ENCODE peak calls at places on chromosome 16, in seven cellular contexts. Y is body of pancreas; M is right lobe of liver; B is Panc1; N is H9; P is CD4-positive, alpha-beta memory T cell; E is MM.1S. J is an unnamed sample. For H3K4me1 and H3K27me3, the result is how much of the 10 kb centered on the place peaks cover.

GRCh38 chr16:30633526-30633925 is 17.2 kb upstream of the PRR14 start:
- DNase-seq in M (no peak), E (no peak), P (no peak), N (no peak), B (no peak), Y (no peak), J (no peak)

GRCh38 chr16:53866520-53866919 is 162.6 kb downstream of the FTO start:
- DNase-seq in Y (no peak), M (no peak), P (no peak), N (no peak), B (no peak), E (no peak), J (no peak)

GRCh38 chr16:7350801-7351200 is 18.2 kb downstream of the RBFOX1 start:
- DNase-seq in Y (no peak), B (no peak), N (no peak), E (no peak), P (no peak), M (no peak), J (no peak)

GRCh38 chr16:80993293-80993691 is 13.4 kb downstream of the CMC2 start:
- DNase-seq in M (no peak), N (no peak), Y (peak), E (no peak), P (no peak), B (no peak), J (no peak)

GRCh38 chr16:11497851-11498289 is 88.8 kb downstream of the LITAF start:
- DNase-seq in B (peak), N (no peak), M (no peak), P (no peak), E (no peak), Y (no peak), J (peak)

GRCh38 chr16:84986102-84986501 is 25.2 kb downstream of the ZDHHC7 start:
- DNase-seq in P (no peak), Y (no peak), N (no peak), M (no peak), E (no peak), B (no peak), J (no peak)

GRCh38 chr16:22325598-22326368 is 28.6 kb downstream of the POLR3E start:
- DNase-seq in N (no peak), P (no peak), Y (no peak), B (no peak), E (no peak), M (no peak), J (no peak)

GRCh38 chr16:154223-155030 is 2.0 kb downstream of the HBZ start:
- DNase-seq in B (no peak), E (no peak), N (peak), Y (peak), P (no peak), M (peak), J (peak)

GRCh38 chr16:84985079-84986065 is 26.0 kb downstream of the ZDHHC7 start:
- DNase-seq in B (no peak), Y (no peak), M (no peak), E (no peak), P (no peak), N (no peak), J (no peak)

GRCh38 chr16:55116165-55116894 is 185.7 kb downstream of the IRX5 start:
- DNase-seq in N (no peak), B (no peak), Y (no peak), E (no peak), P (no peak), M (no peak), J (no peak)

GRCh38 chr16:58733248-58733670 is 857 bp downstream of the GOT2 start:
- DNase-seq in Y (peak), E (no peak), P (no peak), N (no peak), B (no peak), M (no peak), J (no peak)

GRCh38 chr16:66682271-66682670 is 14.3 kb downstream of the CMTM4 start:
- DNase-seq in B (no peak), N (no peak), E (no peak), Y (no peak), M (no peak), P (no peak), J (no peak)

GRCh38 chr16:27314161-27314723 is 468 bp downstream of the IL4R start:
- DNase-seq in B (no peak), Y (peak), M (peak), N (no peak), P (peak), E (no peak), J (peak)

GRCh38 chr16:24736758-24737157 is 7.3 kb downstream of the TNRC6A start:
- DNase-seq in Y (no peak), B (no peak), N (no peak), P (no peak), E (no peak), M (no peak), J (no peak)

GRCh38 chr16:24731722-24732419 is 2.4 kb downstream of the TNRC6A start:
- DNase-seq in M (peak), N (no peak), Y (peak), E (no peak), B (no peak), P (peak), J (no peak)

GRCh38 chr16:24737391-24737871 is 8.0 kb downstream of the TNRC6A start:
- DNase-seq in M (no peak), B (no peak), N (no peak), P (no peak), E (no peak), Y (no peak), J (no peak)

GRCh38 chr16:24730914-24731313 is 1.5 kb downstream of the TNRC6A start:
- DNase-seq in N (no peak), Y (no peak), M (no peak), P (no peak), E (no peak), B (no peak), J (no peak)

DNA sequence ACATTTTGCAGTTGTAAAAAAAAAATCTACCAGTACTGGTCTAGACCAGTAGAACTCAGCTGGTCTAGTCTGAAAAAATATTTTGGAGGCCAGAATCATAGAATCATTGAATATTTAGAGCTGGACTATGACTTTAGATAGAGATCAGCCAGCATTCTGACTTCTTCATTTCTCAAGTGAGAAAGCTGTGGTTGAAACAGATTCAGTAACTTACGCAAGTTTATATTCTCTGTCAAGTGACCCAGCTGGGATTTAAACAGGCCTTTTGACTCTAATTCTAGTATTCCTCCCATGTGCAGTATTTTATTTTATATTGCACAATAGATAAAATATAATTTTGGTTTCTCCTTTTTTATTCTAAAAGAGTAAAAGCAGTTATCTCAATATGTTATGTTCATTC is 4.9 kb downstream of the TNRC6A start:
- DNase-seq in M (no peak), E (no peak), B (no peak), N (no peak), Y (no peak), P (no peak), J (no peak)
- H3K4me1 ChIP-seq in M (under half), E (under half), B (half or more), N (under half), Y (half or more), P (half or more), J (under half)

GRCh38 chr16:56547120-56547948 is 17.5 kb upstream of the MT4 start:
- DNase-seq in M (no peak), B (no peak), P (no peak), E (peak), Y (no peak), N (peak), J (peak)

GRCh38 chr16:56554441-56554840 is 10.4 kb upstream of the MT4 start:
- DNase-seq in N (no peak), Y (no peak), B (no peak), M (no peak), E (no peak), P (no peak), J (no peak)

GRCh38 chr16:56551796-56552738 is 12.8 kb upstream of the MT4 start:
- DNase-seq in E (peak), N (no peak), B (no peak), M (peak), Y (peak), P (no peak), J (no peak)

GRCh38 chr16:56547949-56548567 is 16.8 kb upstream of the MT4 start:
- DNase-seq in E (no peak), P (no peak), Y (no peak), B (no peak), M (no peak), N (no peak), J (no peak)

DNA sequence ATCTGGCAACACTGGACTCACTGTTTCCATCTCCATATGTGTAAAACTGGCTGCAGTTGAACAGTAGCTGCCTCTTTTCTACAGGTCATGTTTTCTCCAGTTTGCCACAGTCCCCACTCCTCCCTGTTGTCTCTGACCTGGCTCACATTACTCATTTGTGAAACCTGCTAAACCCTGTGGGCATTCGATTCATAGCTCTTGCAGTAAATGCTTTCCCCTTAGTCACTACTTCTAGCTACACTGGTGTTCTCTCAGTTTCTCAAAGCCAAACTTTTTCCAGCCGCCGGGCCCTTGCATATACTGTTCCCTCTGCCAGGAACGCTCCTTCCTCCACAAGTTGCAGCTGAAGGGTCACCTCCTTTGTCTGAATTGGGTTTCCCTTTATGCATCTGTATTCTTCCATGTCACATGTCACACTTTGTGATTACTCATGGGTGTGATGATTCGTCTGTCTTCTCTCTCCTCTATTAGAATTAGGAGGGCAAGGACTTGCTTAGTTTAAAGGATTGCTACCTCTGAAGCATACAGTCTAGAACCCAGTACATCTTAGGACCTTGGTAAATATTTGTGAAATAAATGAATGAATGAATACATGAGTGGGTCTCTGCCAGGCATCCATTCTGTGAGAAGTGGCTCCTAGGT is 15.0 kb upstream of the MT4 start:
- DNase-seq in P (no peak), M (no peak), N (no peak), Y (no peak), B (no peak), E (no peak), J (no peak)
- H3K27me3 ChIP-seq in P (under half), M (under half), N (under half), Y (under half), B (under half), E (under half), J (under half)

GRCh38 chr16:86996081-86996480 is 321.1 kb downstream of the C16orf95 start:
- DNase-seq in N (no peak), P (no peak), Y (no peak), E (no peak), B (no peak), M (no peak), J (no peak)

GRCh38 chr16:86994215-86994614 is 323.0 kb downstream of the C16orf95 start:
- DNase-seq in M (no peak), Y (no peak), E (no peak), P (no peak), N (no peak), B (no peak), J (no peak)

GRCh38 chr16:86994651-86995171 is 322.5 kb downstream of the C16orf95 start:
- DNase-seq in E (no peak), N (no peak), Y (no peak), B (no peak), M (no peak), P (no peak), J (peak)

GRCh38 chr16:86997058-86997457 is 320.1 kb downstream of the C16orf95 start:
- DNase-seq in M (no peak), B (no peak), N (no peak), E (no peak), Y (no peak), P (no peak), J (no peak)

DNA sequence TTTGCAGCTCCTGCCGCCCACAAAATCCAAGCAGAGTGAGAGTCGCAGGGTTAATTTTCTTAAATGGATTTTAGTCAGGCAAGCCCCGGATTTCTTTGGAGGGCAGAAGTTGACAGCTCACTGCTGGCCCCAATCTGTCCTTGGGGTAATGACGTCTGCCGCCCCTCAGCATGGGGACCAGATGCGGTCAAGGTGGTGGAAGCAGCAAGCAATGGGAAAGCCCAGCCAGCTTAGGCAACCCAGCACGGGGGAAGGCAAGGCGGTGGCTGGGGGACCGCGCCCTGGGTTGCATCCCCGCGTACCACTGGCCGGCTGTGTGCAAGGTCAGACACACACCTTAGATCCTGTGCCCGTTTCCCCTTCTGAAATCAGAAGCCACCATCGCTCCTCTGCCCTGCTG is 321.7 kb downstream of the C16orf95 start:
- DNase-seq in P (no peak), N (no peak), M (no peak), B (no peak), E (no peak), Y (no peak), J (no peak)
- H3K27ac ChIP-seq in P (no peak), N (no peak), M (no peak), B (no peak), E (no peak), Y (no peak), J (no peak)

GRCh38 chr16:57107324-57107922 is 15.0 kb downstream of the CPNE2 start:
- DNase-seq in P (no peak), N (no peak), E (no peak), B (no peak), Y (no peak), M (no peak), J (no peak)

GRCh38 chr16:57110937-57111336 is 18.6 kb downstream of the CPNE2 start:
- DNase-seq in E (no peak), Y (no peak), M (no peak), B (no peak), N (no peak), P (no peak), J (no peak)

GRCh38 chr16:57108432-57108831 is 16.0 kb downstream of the CPNE2 start:
- DNase-seq in N (no peak), B (no peak), M (no peak), Y (no peak), P (no peak), E (no peak), J (no peak)

GRCh38 chr16:57111420-57111819 is 19.0 kb downstream of the CPNE2 start:
- DNase-seq in B (no peak), P (no peak), M (no peak), E (no peak), Y (no peak), N (no peak), J (no peak)

DNA sequence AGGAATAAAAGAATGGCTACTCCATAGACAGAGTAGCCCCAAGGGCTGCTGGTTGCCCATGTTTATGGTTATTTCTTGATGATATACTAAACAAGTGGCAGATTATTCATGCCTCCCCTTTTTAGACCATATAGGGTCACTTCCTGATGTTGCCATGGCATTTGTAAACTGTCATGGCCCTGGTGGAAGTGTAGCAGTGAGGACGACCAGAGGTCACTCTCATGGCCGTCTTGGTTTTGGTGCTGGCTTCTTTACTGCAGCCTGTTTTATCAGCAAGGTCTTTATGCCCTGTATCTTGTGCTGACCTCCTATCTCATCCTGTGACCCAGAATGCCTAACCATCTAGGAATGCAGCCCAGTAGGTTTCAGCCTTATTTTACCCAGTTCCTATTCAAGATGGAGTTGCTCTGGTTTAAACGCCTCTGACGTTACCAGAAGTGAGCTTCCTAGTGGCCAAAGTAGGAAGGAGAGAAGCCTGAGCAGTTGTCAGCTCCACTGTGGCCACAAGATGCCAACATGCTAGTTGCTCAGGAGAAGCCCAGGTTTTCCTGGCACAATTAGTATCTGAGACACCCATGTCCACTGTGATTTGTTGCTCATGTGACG is 17.2 kb downstream of the CPNE2 start:
- DNase-seq in P (no peak), N (no peak), E (no peak), Y (no peak), M (no peak), B (no peak), J (no peak)
- H3K4me1 ChIP-seq in P (under half), N (under half), E (under half), Y (under half), M (under half), B (under half), J (under half)

GRCh38 chr16:86935323-86935669 is 356.9 kb downstream of the FOXL1 start:
- DNase-seq in E (no peak), P (no peak), M (no peak), N (no peak), B (no peak), Y (no peak), J (no peak)
- H3K27me3 ChIP-seq in E (half or more), P (under half), M (under half), N (under half), B (under half), Y (under half), J (under half)

GRCh38 chr16:88705076-88705684 is 1.0 kb downstream of the RNF166 start:
- DNase-seq in N (no peak), B (no peak), P (peak), Y (peak), E (peak), M (no peak), J (no peak)

GRCh38 chr16:88705746-88706287 is 391 bp downstream of the RNF166 start:
- DNase-seq in B (no peak), P (no peak), Y (no peak), E (no peak), N (no peak), M (no peak), J (no peak)

GRCh38 chr16:88703486-88704309 is 2.5 kb downstream of the RNF166 start:
- DNase-seq in E (no peak), M (peak), N (no peak), P (peak), Y (peak), B (no peak), J (no peak)

GRCh38 chr16:88706965-88707871 is 915 bp downstream of the CTU2 start:
- DNase-seq in B (no peak), E (peak), P (no peak), M (no peak), Y (no peak), N (no peak), J (no peak)

DNA sequence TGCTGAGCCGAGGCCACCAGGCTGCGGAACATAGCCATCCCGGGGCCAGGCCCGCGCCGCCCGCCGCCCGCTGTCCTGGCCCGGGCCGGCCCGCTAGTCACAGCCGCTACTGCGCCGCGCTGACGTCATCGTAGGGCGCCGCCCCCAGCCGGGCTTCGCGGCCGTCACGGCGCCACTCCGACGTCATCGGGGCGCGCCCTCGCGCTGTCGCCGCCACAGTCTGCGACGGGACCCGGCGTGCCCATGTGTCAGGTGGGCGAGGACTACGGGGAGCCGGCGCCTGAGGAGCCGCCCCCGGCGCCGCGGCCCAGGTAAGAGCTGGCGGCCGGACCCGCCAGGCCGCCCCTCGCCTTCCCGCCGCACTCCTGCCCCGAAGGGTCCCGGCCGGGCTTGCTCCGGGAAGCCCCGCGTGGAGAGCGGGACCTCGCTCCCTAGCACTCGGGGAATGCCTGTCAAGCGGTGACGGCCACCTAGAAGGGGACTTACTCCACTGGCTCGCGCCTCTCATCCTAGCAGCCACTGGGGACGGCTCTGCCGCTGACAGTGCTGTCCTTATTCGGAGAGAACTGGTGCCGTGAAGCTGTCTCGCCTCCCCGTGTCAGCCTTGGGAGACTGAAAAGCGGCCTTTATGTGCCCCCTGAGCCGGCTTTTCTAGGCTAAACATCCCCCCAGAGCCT is at the start of the genes CTU2 and RNF166:
- DNase-seq in Y (peak), E (peak), M (peak), N (peak), B (no peak), P (peak), J (peak)
- H3K27ac ChIP-seq in Y (peak), E (peak), M (peak), N (no peak), B (peak), P (peak), J (no peak)

GRCh38 chr16:51757124-51757470 is 606.0 kb upstream of the SALL1 start:
- DNase-seq in P (no peak), N (no peak), M (no peak), E (no peak), Y (no peak), B (no peak), J (no peak)

GRCh38 chr16:51752596-51752995 is 601.5 kb upstream of the SALL1 start:
- DNase-seq in M (no peak), P (no peak), B (no peak), E (no peak), N (no peak), Y (no peak), J (no peak)

GRCh38 chr16:51756447-51757123 is 605.5 kb upstream of the SALL1 start:
- DNase-seq in Y (no peak), M (no peak), P (no peak), B (no peak), N (no peak), E (peak), J (no peak)

GRCh38 chr16:51753382-51753781 is 602.3 kb upstream of the SALL1 start:
- DNase-seq in N (no peak), P (no peak), M (no peak), B (no peak), E (no peak), Y (no peak), J (no peak)

DNA sequence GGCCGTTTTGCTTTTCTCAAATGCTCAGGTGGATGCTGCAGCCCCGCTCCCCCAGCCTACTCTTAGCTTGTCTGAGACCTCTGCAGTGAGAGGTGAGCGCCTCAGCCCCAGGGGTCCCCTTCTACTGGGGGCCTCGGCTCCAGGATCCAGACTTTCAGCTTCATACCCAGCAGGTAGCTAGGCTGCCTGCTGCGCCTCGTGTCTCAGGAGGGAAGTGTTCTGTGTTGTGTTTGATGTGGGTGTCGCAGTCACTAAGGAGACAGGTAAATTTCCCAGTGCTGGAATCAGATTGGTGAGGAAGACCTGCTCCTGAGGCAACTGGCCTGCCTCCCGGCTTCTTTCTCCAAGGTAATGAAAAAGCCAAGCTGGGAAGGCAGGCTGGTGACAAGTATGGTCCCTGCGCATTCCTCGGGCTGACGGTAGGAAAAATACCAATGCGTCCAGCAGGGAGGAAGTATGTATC is 604.0 kb upstream of the SALL1 start:
- DNase-seq in N (no peak), Y (no peak), E (no peak), M (no peak), P (no peak), B (no peak), J (no peak)
- H3K4me1 ChIP-seq in N (under half), Y (under half), E (under half), M (under half), P (under half), B (under half), J (under half)

J was measured in SJCRH30.